ENCODE peak calls at places on chromosomes 16 and 17, in ten cellular contexts. One of them, this sample, is unnamed.

GRCh38 chr17:68624381-68624780 is 23.2 kb upstream of the FAM20A start:
- DNase-seq in stimulated activated CD8-positive, alpha-beta memory T cell treated with anti-CD3 and anti-CD28 coated beads, Interleukin-4, amount 100 ng/mL, for 1 hour: no peak
- DNase-seq in stimulated activated CD4-positive, alpha-beta T cell treated with anti-CD3 and anti-CD28 coated beads, Interleukin-1b, Interleukin-23, amount 100 ng/mL, for 1 hour: no peak
- DNase-seq in iris pigment epithelial cell: peak
- DNase-seq in activated B cell treated with CpG ODN at 0.5 μM for 24 hours: no peak
- DNase-seq in NCI-H748 treated with DMSO at 0.1 percent for 48 hours: no peak
- DNase-seq in psoas muscle: no peak
- DNase-seq in anterior cingulate cortex: no peak
- DNase-seq in Daoy: no peak
- DNase-seq in NCI-H1092: no peak
- DNase-seq in this sample: no peak

GRCh38 chr17:36989173-36989572 is 40.4 kb downstream of the AATF start:
- DNase-seq in stimulated activated CD8-positive, alpha-beta memory T cell treated with anti-CD3 and anti-CD28 coated beads, Interleukin-4, amount 100 ng/mL, for 1 hour: no peak
- DNase-seq in stimulated activated CD4-positive, alpha-beta T cell treated with anti-CD3 and anti-CD28 coated beads, Interleukin-1b, Interleukin-23, amount 100 ng/mL, for 1 hour: no peak
- DNase-seq in iris pigment epithelial cell: no peak
- DNase-seq in activated B cell treated with CpG ODN at 0.5 μM for 24 hours: no peak
- DNase-seq in NCI-H748 treated with DMSO at 0.1 percent for 48 hours: no peak
- DNase-seq in psoas muscle: no peak
- DNase-seq in anterior cingulate cortex: no peak
- DNase-seq in Daoy: no peak
- DNase-seq in NCI-H1092: no peak
- DNase-seq in this sample: no peak

GRCh38 chr17:61306003-61306402 is 93.6 kb upstream of the TBX2 start:
- DNase-seq in stimulated activated CD8-positive, alpha-beta memory T cell treated with anti-CD3 and anti-CD28 coated beads, Interleukin-4, amount 100 ng/mL, for 1 hour: no peak
- DNase-seq in stimulated activated CD4-positive, alpha-beta T cell treated with anti-CD3 and anti-CD28 coated beads, Interleukin-1b, Interleukin-23, amount 100 ng/mL, for 1 hour: no peak
- DNase-seq in iris pigment epithelial cell: peak
- DNase-seq in activated B cell treated with CpG ODN at 0.5 μM for 24 hours: no peak
- DNase-seq in NCI-H748 treated with DMSO at 0.1 percent for 48 hours: no peak
- DNase-seq in psoas muscle: no peak
- DNase-seq in anterior cingulate cortex: no peak
- DNase-seq in Daoy: no peak
- DNase-seq in NCI-H1092: no peak
- DNase-seq in this sample: no peak

GRCh38 chr16:27363797-27364196 is 38.2 kb upstream of the IL21R start:
- DNase-seq in stimulated activated CD8-positive, alpha-beta memory T cell treated with anti-CD3 and anti-CD28 coated beads, Interleukin-4, amount 100 ng/mL, for 1 hour: no peak
- DNase-seq in stimulated activated CD4-positive, alpha-beta T cell treated with anti-CD3 and anti-CD28 coated beads, Interleukin-1b, Interleukin-23, amount 100 ng/mL, for 1 hour: no peak
- DNase-seq in iris pigment epithelial cell: no peak
- DNase-seq in activated B cell treated with CpG ODN at 0.5 μM for 24 hours: no peak
- DNase-seq in NCI-H748 treated with DMSO at 0.1 percent for 48 hours: no peak
- DNase-seq in psoas muscle: no peak
- DNase-seq in anterior cingulate cortex: no peak
- DNase-seq in Daoy: no peak
- DNase-seq in NCI-H1092: no peak
- DNase-seq in this sample: peak

GRCh38 chr16:3674513-3675295 is 20.2 kb downstream of the DNASE1 start:
- DNase-seq in stimulated activated CD8-positive, alpha-beta memory T cell treated with anti-CD3 and anti-CD28 coated beads, Interleukin-4, amount 100 ng/mL, for 1 hour: no peak
- DNase-seq in stimulated activated CD4-positive, alpha-beta T cell treated with anti-CD3 and anti-CD28 coated beads, Interleukin-1b, Interleukin-23, amount 100 ng/mL, for 1 hour: no peak
- DNase-seq in iris pigment epithelial cell: no peak
- DNase-seq in activated B cell treated with CpG ODN at 0.5 μM for 24 hours: no peak
- DNase-seq in NCI-H748 treated with DMSO at 0.1 percent for 48 hours: no peak
- DNase-seq in psoas muscle: no peak
- DNase-seq in anterior cingulate cortex: no peak
- DNase-seq in Daoy: no peak
- DNase-seq in NCI-H1092: no peak
- DNase-seq in this sample: no peak

GRCh38 chr16:22672830-22673210 is 141.1 kb upstream of the HS3ST2 start:
- DNase-seq in stimulated activated CD8-positive, alpha-beta memory T cell treated with anti-CD3 and anti-CD28 coated beads, Interleukin-4, amount 100 ng/mL, for 1 hour: no peak
- DNase-seq in stimulated activated CD4-positive, alpha-beta T cell treated with anti-CD3 and anti-CD28 coated beads, Interleukin-1b, Interleukin-23, amount 100 ng/mL, for 1 hour: no peak
- DNase-seq in iris pigment epithelial cell: no peak
- DNase-seq in activated B cell treated with CpG ODN at 0.5 μM for 24 hours: no peak
- DNase-seq in NCI-H748 treated with DMSO at 0.1 percent for 48 hours: no peak
- DNase-seq in psoas muscle: no peak
- DNase-seq in anterior cingulate cortex: peak
- DNase-seq in Daoy: no peak
- DNase-seq in NCI-H1092: no peak
- DNase-seq in this sample: no peak

GRCh38 chr16:80437707-80438106 is 103.1 kb upstream of the DYNLRB2 start:
- DNase-seq in stimulated activated CD8-positive, alpha-beta memory T cell treated with anti-CD3 and anti-CD28 coated beads, Interleukin-4, amount 100 ng/mL, for 1 hour: no peak
- DNase-seq in stimulated activated CD4-positive, alpha-beta T cell treated with anti-CD3 and anti-CD28 coated beads, Interleukin-1b, Interleukin-23, amount 100 ng/mL, for 1 hour: no peak
- DNase-seq in iris pigment epithelial cell: no peak
- DNase-seq in activated B cell treated with CpG ODN at 0.5 μM for 24 hours: no peak
- DNase-seq in NCI-H748 treated with DMSO at 0.1 percent for 48 hours: no peak
- DNase-seq in psoas muscle: no peak
- DNase-seq in anterior cingulate cortex: no peak
- DNase-seq in Daoy: no peak
- DNase-seq in NCI-H1092: no peak
- DNase-seq in this sample: no peak

GRCh38 chr17:44069974-44070454 is 521 bp upstream of the G6PC3 start:
- DNase-seq in stimulated activated CD8-positive, alpha-beta memory T cell treated with anti-CD3 and anti-CD28 coated beads, Interleukin-4, amount 100 ng/mL, for 1 hour: no peak
- DNase-seq in stimulated activated CD4-positive, alpha-beta T cell treated with anti-CD3 and anti-CD28 coated beads, Interleukin-1b, Interleukin-23, amount 100 ng/mL, for 1 hour: no peak
- DNase-seq in iris pigment epithelial cell: peak
- DNase-seq in activated B cell treated with CpG ODN at 0.5 μM for 24 hours: no peak
- DNase-seq in NCI-H748 treated with DMSO at 0.1 percent for 48 hours: no peak
- DNase-seq in psoas muscle: no peak
- DNase-seq in anterior cingulate cortex: peak
- DNase-seq in Daoy: no peak
- DNase-seq in NCI-H1092: no peak
- DNase-seq in this sample: no peak

GRCh38 chr16:67661101-67661661 is 421 bp downstream of the PARD6A start:
- DNase-seq in stimulated activated CD8-positive, alpha-beta memory T cell treated with anti-CD3 and anti-CD28 coated beads, Interleukin-4, amount 100 ng/mL, for 1 hour: no peak
- DNase-seq in stimulated activated CD4-positive, alpha-beta T cell treated with anti-CD3 and anti-CD28 coated beads, Interleukin-1b, Interleukin-23, amount 100 ng/mL, for 1 hour: no peak
- DNase-seq in iris pigment epithelial cell: peak
- DNase-seq in activated B cell treated with CpG ODN at 0.5 μM for 24 hours: no peak
- DNase-seq in NCI-H748 treated with DMSO at 0.1 percent for 48 hours: no peak
- DNase-seq in psoas muscle: no peak
- DNase-seq in anterior cingulate cortex: no peak
- DNase-seq in Daoy: peak
- DNase-seq in NCI-H1092: no peak
- DNase-seq in this sample: no peak

GRCh38 chr17:57593739-57594462 is 151.2 kb downstream of the CCDC182 start:
- DNase-seq in stimulated activated CD8-positive, alpha-beta memory T cell treated with anti-CD3 and anti-CD28 coated beads, Interleukin-4, amount 100 ng/mL, for 1 hour: no peak
- DNase-seq in stimulated activated CD4-positive, alpha-beta T cell treated with anti-CD3 and anti-CD28 coated beads, Interleukin-1b, Interleukin-23, amount 100 ng/mL, for 1 hour: no peak
- DNase-seq in iris pigment epithelial cell: no peak
- DNase-seq in activated B cell treated with CpG ODN at 0.5 μM for 24 hours: no peak
- DNase-seq in NCI-H748 treated with DMSO at 0.1 percent for 48 hours: no peak
- DNase-seq in psoas muscle: no peak
- DNase-seq in anterior cingulate cortex: no peak
- DNase-seq in Daoy: no peak
- DNase-seq in NCI-H1092: no peak
- DNase-seq in this sample: no peak